ENCODE peak calls at places on chromosomes 1 and 21, in four cellular contexts. One of them, this sample, is unnamed.

GRCh38 chr1:81801834-81802531 is 1.2 kb downstream of the ADGRL2 start:
- DNase-seq in osteocyte: peak
- DNase-seq in NAMALWA: no peak
- DNase-seq in T-cell: no peak
- DNase-seq in this sample: no peak

GRCh38 chr21:22120616-22121266 is 1122.5 kb downstream of the NCAM2 start:
- DNase-seq in osteocyte: no peak
- DNase-seq in NAMALWA: peak
- DNase-seq in T-cell: no peak
- DNase-seq in this sample: peak

GRCh38 chr1:63557365-63557987 is 34.2 kb downstream of the EFCAB7 start:
- DNase-seq in osteocyte: no peak
- DNase-seq in NAMALWA: peak
- DNase-seq in T-cell: no peak
- DNase-seq in this sample: peak

GRCh38 chr1:14110040-14110439 is 410.1 kb downstream of the PRDM2 start:
- DNase-seq in osteocyte: no peak
- DNase-seq in NAMALWA: no peak
- DNase-seq in T-cell: no peak
- DNase-seq in this sample: no peak

GRCh38 chr1:59008599-59009347 is 224.9 kb upstream of the JUN start:
- DNase-seq in osteocyte: no peak
- DNase-seq in NAMALWA: no peak
- DNase-seq in T-cell: no peak
- DNase-seq in this sample: no peak

GRCh38 chr1:238653693-238654321 is 732.6 kb upstream of the CHRM3 start:
- DNase-seq in osteocyte: no peak
- DNase-seq in NAMALWA: no peak
- DNase-seq in T-cell: no peak
- DNase-seq in this sample: no peak

GRCh38 chr21:45433301-45433700 is 28.3 kb downstream of the COL18A1 start:
- DNase-seq in osteocyte: no peak
- DNase-seq in NAMALWA: no peak
- DNase-seq in T-cell: no peak
- DNase-seq in this sample: no peak

GRCh38 chr1:226763741-226764264 is 24.7 kb upstream of the ITPKB start:
- DNase-seq in osteocyte: no peak
- DNase-seq in NAMALWA: no peak
- DNase-seq in T-cell: peak
- DNase-seq in this sample: no peak

GRCh38 chr1:201708085-201708512 is 120.9 kb upstream of the IPO9 start:
- DNase-seq in osteocyte: no peak
- DNase-seq in NAMALWA: peak
- DNase-seq in T-cell: no peak
- DNase-seq in this sample: peak

GRCh38 chr1:31230378-31230777 is 9.3 kb downstream of the NKAIN1 start:
- DNase-seq in osteocyte: no peak
- DNase-seq in NAMALWA: no peak
- DNase-seq in T-cell: no peak
- DNase-seq in this sample: no peak